ENCODE peak calls at places on chromosomes 6 and 20, in eight cellular contexts. B is tibial artery, V is occipital lobe, K is AG08396, N is HS-5, T is cardiac muscle cell, S is neural crest cell, R is heart left ventricle. D is an unnamed sample.

GRCh38 chr20:62728781-62729300 is 20.2 kb downstream of the NTSR1 start:
- DNase-seq in B (peak), V (no peak), K (no peak), N (no peak), T (no peak), S (no peak), R (no peak), D (no peak)

GRCh38 chr20:4065405-4065841 is 50.1 kb upstream of the RNF24 start:
- DNase-seq in B (no peak), V (no peak), K (no peak), N (peak), T (no peak), S (no peak), R (no peak), D (no peak)

GRCh38 chr6:160347259-160348208 is 644 bp upstream of the SLC22A3 start:
- DNase-seq in B (no peak), V (no peak), K (no peak), N (no peak), T (peak), S (no peak), R (no peak), D (no peak)

GRCh38 chr20:36473164-36473563 is 68.2 kb upstream of the MYL9 start:
- DNase-seq in B (no peak), V (no peak), K (no peak), N (no peak), T (no peak), S (no peak), R (no peak), D (no peak)

GRCh38 chr6:83954371-83954770 is 79.2 kb upstream of the MRAP2 start:
- DNase-seq in B (no peak), V (no peak), K (no peak), N (no peak), T (no peak), S (no peak), R (no peak), D (no peak)

GRCh38 chr20:23654005-23654404 is 16.2 kb upstream of the CST3 start:
- DNase-seq in B (no peak), V (no peak), K (no peak), N (no peak), T (no peak), S (no peak), R (no peak), D (no peak)

GRCh38 chr20:21510995-21511394 is 2.9 kb downstream of the NKX2-2 start:
- DNase-seq in B (no peak), V (no peak), K (no peak), N (no peak), T (no peak), S (no peak), R (no peak), D (no peak)

GRCh38 chr6:91376686-91377085 is 789.8 kb upstream of the MAP3K7 start:
- DNase-seq in B (no peak), V (no peak), K (no peak), N (no peak), T (no peak), S (no peak), R (no peak), D (no peak)

GRCh38 chr6:53752856-53753255 is 41.9 kb upstream of the LRRC1 start:
- DNase-seq in B (no peak), V (no peak), K (peak), N (peak), T (no peak), S (no peak), R (no peak), D (no peak)

GRCh38 chr6:154757352-154758095 is 24.3 kb downstream of the SCAF8 start:
- DNase-seq in B (no peak), V (no peak), K (no peak), N (no peak), T (no peak), S (no peak), R (no peak), D (no peak)

GRCh38 chr20:4901031-4901818 is 100.1 kb downstream of the SLC23A2 start:
- DNase-seq in B (no peak), V (no peak), K (no peak), N (no peak), T (no peak), S (no peak), R (no peak), D (no peak)

GRCh38 chr6:156859686-156860085 is 82.5 kb downstream of the ARID1B start:
- DNase-seq in B (no peak), V (no peak), K (no peak), N (no peak), T (no peak), S (no peak), R (no peak), D (no peak)

GRCh38 chr6:27679968-27680694 is 207.2 kb upstream of the ZNF184 start:
- DNase-seq in B (no peak), V (no peak), K (no peak), N (no peak), T (no peak), S (no peak), R (no peak), D (no peak)

GRCh38 chr6:83431545-83432165 is 804 bp upstream of the ME1 start:
- DNase-seq in B (no peak), V (no peak), K (no peak), N (no peak), T (no peak), S (no peak), R (no peak), D (no peak)

D was measured in 8988T.